ENCODE peak calls at places on chromosomes 7 and 10, in nine cellular contexts. X is cardiac muscle cell, V is PC-3, O is fibroblast of lung, J is spleen, S is uterus, C is mesendoderm, Y is HCT116, E is brain microvascular endothelial cell. A is an unnamed sample.

GRCh38 chr10:61791216-61791615 is 110.3 kb upstream of the ARID5B start:
- DNase-seq in X (no peak), V (no peak), O (peak; percentile 66), J (no peak), S (no peak), C (no peak), Y (no peak), E (peak; percentile 24), A (no peak)

GRCh38 chr10:72248477-72249151 is 25.1 kb upstream of the DDIT4 start:
- DNase-seq in X (peak; percentile 40), V (no peak), O (peak; percentile 84), J (peak; percentile 96), S (peak; percentile 91), C (peak; percentile 65), Y (no peak), E (peak; percentile 77), A (peak; percentile 77)

GRCh38 chr7:152140067-152140466 is 114.6 kb downstream of the GALNT11 start:
- DNase-seq in X (no peak), V (no peak), O (no peak), J (no peak), S (no peak), C (no peak), Y (no peak), E (no peak), A (no peak)

GRCh38 chr7:2477447-2478386 is 1.5 kb upstream of the GRIFIN start:
- DNase-seq in X (peak; percentile 71), V (peak; percentile 68), O (peak; percentile 46), J (peak; percentile 93), S (no peak), C (peak; percentile 68), Y (peak; percentile 16), E (peak; percentile 36), A (peak; percentile 89)

GRCh38 chr10:26556756-26557640 is 118.9 kb downstream of the APBB1IP start:
- DNase-seq in X (peak; percentile 59), V (peak; percentile 57), O (peak; percentile 25), J (no peak), S (no peak), C (peak; percentile 67), Y (peak; percentile 50), E (peak; percentile 40), A (peak; percentile 64)

GRCh38 chr10:113880236-113880635 is 25.8 kb downstream of the NHLRC2 start:
- DNase-seq in X (no peak), V (peak; percentile 11), O (no peak), J (no peak), S (no peak), C (no peak), Y (no peak), E (no peak), A (no peak)

GRCh38 chr10:32121648-32122047 is 65.4 kb upstream of the KIF5B start:
- DNase-seq in X (no peak), V (no peak), O (no peak), J (no peak), S (no peak), C (no peak), Y (no peak), E (no peak), A (no peak)

GRCh38 chr7:57204411-57204811 is 72.2 kb upstream of the ZNF479 start:
- DNase-seq in X (no peak), V (no peak), O (no peak), J (peak; percentile 55), S (no peak), C (no peak), Y (no peak), E (no peak), A (no peak)

GRCh38 chr7:37961251-37961650 is 40.8 kb downstream of the EPDR1 start:
- DNase-seq in X (no peak), V (no peak), O (no peak), J (no peak), S (no peak), C (no peak), Y (no peak), E (no peak), A (no peak)

GRCh38 chr10:110641256-110641655 is 2.9 kb upstream of the RBM20 start:
- DNase-seq in X (peak; percentile 92), V (peak; percentile 53), O (no peak), J (no peak), S (no peak), C (peak; percentile 98), Y (peak; percentile 42), E (peak; percentile 51), A (peak; percentile 66)

GRCh38 chr7:27179503-27180430 is 5.3 kb downstream of the HOXA11 start:
- DNase-seq in X (peak; percentile 63), V (peak; percentile 90), O (peak; percentile 56), J (peak; percentile 89), S (peak; percentile 86), C (peak; percentile 83), Y (no peak), E (no peak), A (no peak)

GRCh38 chr10:49323171-49323895 is 24.4 kb downstream of the C10orf71 start:
- DNase-seq in X (no peak), V (no peak), O (no peak), J (no peak), S (no peak), C (no peak), Y (no peak), E (no peak), A (no peak)

GRCh38 chr7:137120690-137121089 is 222.8 kb downstream of the PTN start:
- DNase-seq in X (no peak), V (peak; percentile 81), O (peak; percentile 43), J (no peak), S (no peak), C (no peak), Y (no peak), E (no peak), A (no peak)

GRCh38 chr10:35335718-35336083 is 608 bp upstream of the CCNY start:
- DNase-seq in X (no peak), V (peak; percentile 54), O (no peak), J (peak; percentile 83), S (no peak), C (peak; percentile 41), Y (no peak), E (no peak), A (peak; percentile 15)

GRCh38 chr7:98366562-98366938 is 34.3 kb downstream of the BAIAP2L1 start:
- DNase-seq in X (no peak), V (no peak), O (no peak), J (peak; percentile 43), S (no peak), C (no peak), Y (no peak), E (no peak), A (no peak)
- H3K27ac ChIP-seq in X (no peak overlapping the region), V (no peak overlapping the region), O (no peak overlapping the region), J (peak overlapping the region; percentile 36), S (no peak overlapping the region), C (no peak overlapping the region), Y (no peak overlapping the region), E (no peak overlapping the region), A (no peak overlapping the region)

GRCh38 chr10:128922172-128922571 is 544.9 kb upstream of the MGMT start:
- DNase-seq in X (no peak), V (no peak), O (peak; percentile 19), J (no peak), S (peak; percentile 55), C (no peak), Y (no peak), E (no peak), A (no peak)

GRCh38 chr10:128922619-128923018 is 544.4 kb upstream of the MGMT start:
- DNase-seq in X (no peak), V (no peak), O (no peak), J (no peak), S (no peak), C (peak; percentile 14), Y (no peak), E (no peak), A (no peak)

GRCh38 chr10:128927389-128927788 is 539.7 kb upstream of the MGMT start:
- DNase-seq in X (no peak), V (no peak), O (no peak), J (no peak), S (no peak), C (no peak), Y (no peak), E (no peak), A (no peak)

GRCh38 chr10:128926693-128927092 is 540.3 kb upstream of the MGMT start:
- DNase-seq in X (no peak), V (no peak), O (no peak), J (no peak), S (no peak), C (no peak), Y (no peak), E (no peak), A (no peak)

DNA sequence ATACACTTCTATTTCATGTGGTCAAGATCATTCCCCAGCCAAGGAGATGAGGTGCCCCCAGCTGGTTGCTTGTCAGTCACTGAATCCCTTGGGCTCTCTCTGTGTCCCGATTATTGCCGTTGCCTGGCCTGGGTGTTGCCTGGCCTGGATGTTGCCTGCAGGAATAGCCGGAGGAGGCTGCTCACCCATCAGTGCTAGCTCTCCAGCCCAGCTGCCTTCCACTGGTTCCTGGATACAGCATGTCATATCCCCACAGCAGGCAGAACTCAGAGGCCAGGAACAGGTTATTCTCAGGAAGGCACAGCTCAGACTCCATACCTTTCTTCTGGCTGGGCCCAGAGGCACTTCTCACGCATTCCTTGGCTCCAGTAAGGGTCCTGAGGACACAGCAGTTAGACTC is 542.1 kb upstream of the MGMT start:
- DNase-seq in X (no peak), V (no peak), O (no peak), J (no peak), S (no peak), C (no peak), Y (no peak), E (no peak), A (no peak)
- H3K36me3 ChIP-seq in X (no peaks in the 10 kb centered on the region), V (no peaks in the 10 kb centered on the region), O (no peaks in the 10 kb centered on the region), J (no peaks in the 10 kb centered on the region), S (no peaks in the 10 kb centered on the region), C (no peaks in the 10 kb centered on the region), Y (no peaks in the 10 kb centered on the region), E (no peaks in the 10 kb centered on the region), A (no peaks in the 10 kb centered on the region)

DNA sequence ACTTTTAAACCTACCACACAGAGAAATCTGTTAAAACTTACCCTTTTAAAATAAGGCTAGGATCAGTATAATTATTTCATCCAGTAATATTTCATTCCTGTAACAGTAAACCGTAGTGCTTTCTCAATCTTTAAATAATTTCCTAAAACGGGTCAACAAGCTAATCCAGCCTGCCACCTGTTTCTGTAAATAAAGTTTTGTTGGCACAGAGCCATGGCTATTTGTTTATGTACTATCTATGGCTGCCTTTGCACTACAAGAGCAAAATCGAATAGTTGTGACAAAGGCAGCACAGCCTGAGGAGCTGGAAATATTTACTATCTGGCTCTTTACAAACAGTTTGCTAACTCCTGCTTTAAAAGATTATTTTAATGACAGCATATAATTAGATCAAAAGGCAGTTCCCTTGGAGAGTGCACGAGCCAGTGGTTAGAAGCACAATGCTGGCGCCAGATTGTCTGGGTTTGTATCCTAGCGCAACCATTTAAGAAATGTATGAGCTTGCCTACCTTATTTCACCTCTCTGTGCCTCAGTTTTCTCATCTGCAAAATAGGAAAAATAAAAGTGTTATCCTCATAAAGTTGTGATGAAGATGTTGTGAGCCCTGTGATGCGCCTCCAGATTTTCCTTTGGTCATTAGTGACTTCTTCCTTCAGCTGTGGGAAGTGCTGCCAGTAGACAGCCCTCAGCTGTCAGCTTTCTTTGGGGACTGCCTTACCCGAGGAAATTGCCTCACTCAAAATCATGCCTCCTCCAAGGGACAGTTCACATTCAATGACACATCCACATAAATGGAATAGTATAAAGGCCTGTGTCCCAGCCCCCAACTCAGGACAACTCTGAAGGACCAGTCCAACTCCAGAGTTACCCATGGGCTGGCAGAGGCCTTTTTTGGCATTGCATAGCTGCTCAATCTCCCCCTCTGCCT is 11.8 kb upstream of the MIOS start:
- DNase-seq in X (no peak), V (no peak), O (no peak), J (no peak), S (no peak), C (no peak), Y (no peak), E (no peak), A (peak; percentile 58)
- H3K27ac ChIP-seq in X (no peak overlapping the region), V (no peak overlapping the region), O (no peak overlapping the region), J (no peak overlapping the region), S (no peak overlapping the region), C (no peak overlapping the region), Y (no peak overlapping the region), E (no peak overlapping the region), A (peak overlapping the region; percentile 47)

GRCh38 chr10:73779539-73780197 is 2.2 kb upstream of the CHCHD1 start:
- DNase-seq in X (no peak), V (no peak), O (no peak), J (no peak), S (no peak), C (no peak), Y (no peak), E (no peak), A (no peak)
- H3K36me3 ChIP-seq in X (peaks cover 18% of the 10 kb centered on the region), V (peaks cover 28% of the 10 kb centered on the region), O (peaks cover 5% of the 10 kb centered on the region), J (no peaks in the 10 kb centered on the region), S (no peaks in the 10 kb centered on the region), C (no peaks in the 10 kb centered on the region), Y (peaks cover 18% of the 10 kb centered on the region), E (peaks cover 13% of the 10 kb centered on the region), A (peaks cover 17% of the 10 kb centered on the region)

A was measured in SJCRH30.